ENCODE peak calls at places on chromosome X, in six cellular contexts. Z is naive thymus-derived CD8-positive, alpha-beta T cell; U is ecto neural progenitor cell; M is GDM1; G is GM13976; L is H54. A is an unnamed sample.

GRCh38 chrX:48045410-48046311 is 25.8 kb downstream of the ZNF630 start:
- DNase-seq in M (no peak), L (no peak), G (no peak), Z (no peak), U (no peak), A (no peak)

GRCh38 chrX:720858-721257 is 90.3 kb downstream of the SHOX start:
- DNase-seq in Z (no peak), M (no peak), G (no peak), U (peak), L (no peak), A (no peak)

GRCh38 chrX:21225643-21226042 is 148.6 kb upstream of the CNKSR2 start:
- DNase-seq in Z (no peak), G (no peak), U (no peak), M (no peak), L (no peak), A (no peak)

GRCh38 chrX:17474892-17475291 is 99.9 kb downstream of the NHS start:
- DNase-seq in U (no peak), Z (no peak), L (peak), M (no peak), G (no peak), A (no peak)

GRCh38 chrX:119790977-119791436 is 423 bp downstream of the RPL39 start:
- DNase-seq in G (peak), M (no peak), Z (peak), L (no peak), U (no peak), A (no peak)

GRCh38 chrX:48508400-48509244 is at the start of gene PORCN:
- DNase-seq in U (peak), G (peak), Z (peak), L (no peak), M (peak), A (peak)

GRCh38 chrX:109732780-109733657 is at the start of gene ACSL4:
- DNase-seq in G (peak), Z (peak), U (peak), M (peak), L (peak), A (peak)

GRCh38 chrX:63967541-63967940 is 182.5 kb upstream of the ARHGEF9 start:
- DNase-seq in Z (no peak), L (no peak), M (no peak), G (no peak), U (no peak), A (no peak)

GRCh38 chrX:10243056-10243455 is 86.3 kb downstream of the CLCN4 start:
- DNase-seq in G (no peak), L (no peak), Z (no peak), U (no peak), M (no peak), A (no peak)

GRCh38 chrX:630007-630921 is at the start of gene SHOX:
- DNase-seq in G (no peak), U (peak), M (no peak), L (no peak), Z (no peak), A (no peak)

GRCh38 chrX:11064851-11065600 is 46.1 kb upstream of the HCCS start:
- DNase-seq in L (no peak), Z (no peak), U (no peak), M (no peak), G (no peak), A (no peak)

GRCh38 chrX:128759745-128760144 is 707.5 kb upstream of the ACTRT1 start:
- DNase-seq in M (no peak), G (no peak), U (no peak), L (no peak), Z (no peak), A (no peak)

GRCh38 chrX:53262918-53263394 is 18.4 kb downstream of the IQSEC2 start:
- DNase-seq in G (no peak), M (peak), U (no peak), L (peak), Z (no peak), A (no peak)

GRCh38 chrX:85379174-85379907 is at the start of gene POF1B:
- DNase-seq in Z (no peak), L (no peak), G (no peak), U (no peak), M (no peak), A (no peak)

GRCh38 chrX:334971-335757 is 16.6 kb upstream of the GTPBP6 start:
- DNase-seq in G (no peak), L (no peak), Z (no peak), U (no peak), M (no peak), A (no peak)

GRCh38 chrX:153412746-153413720 is 1.8 kb downstream of the ZFP92 start:
- DNase-seq in G (no peak), M (no peak), U (no peak), Z (no peak), L (no peak), A (no peak)

GRCh38 chrX:45872480-45872879 is 671.8 kb upstream of the DIPK2B start:
- DNase-seq in M (no peak), Z (no peak), U (no peak), G (no peak), L (no peak), A (no peak)

GRCh38 chrX:6225307-6226052 is 3.2 kb downstream of the NLGN4X start:
- DNase-seq in L (no peak), U (no peak), M (no peak), G (peak), Z (no peak), A (no peak)

GRCh38 chrX:118655561-118656246 is 71.7 kb upstream of the IL13RA1 start:
- DNase-seq in G (no peak), M (no peak), Z (no peak), L (peak), U (no peak), A (no peak)

GRCh38 chrX:110167952-110168451 is 149.9 kb downstream of the AMMECR1 start:
- DNase-seq in Z (peak), L (no peak), M (no peak), G (peak), U (peak), A (no peak)

GRCh38 chrX:2652106-2652505 is 39.0 kb upstream of the CD99 start:
- DNase-seq in M (no peak), G (no peak), U (no peak), Z (no peak), L (no peak), A (no peak)

GRCh38 chrX:31139966-31140365 is 68.1 kb upstream of the FTHL17 start:
- DNase-seq in Z (no peak), L (no peak), M (no peak), G (no peak), U (no peak), A (no peak)

GRCh38 chrX:56564921-56565861 is 1.8 kb downstream of the UBQLN2 start:
- DNase-seq in M (no peak), G (no peak), L (no peak), U (no peak), Z (no peak), A (peak)

GRCh38 chrX:14899607-14900006 is 26.4 kb downstream of the MOSPD2 start:
- DNase-seq in L (peak), Z (no peak), U (no peak), M (no peak), G (no peak), A (no peak)

GRCh38 chrX:103831803-103832544 is at the start of gene RAB9B:
- DNase-seq in L (peak), M (peak), G (peak), Z (peak), U (peak), A (no peak)

GRCh38 chrX:104335765-104336164 is 81.0 kb upstream of the ESX1 start:
- DNase-seq in G (no peak), M (no peak), U (no peak), Z (no peak), L (peak), A (no peak)

GRCh38 chrX:12118134-12118533 is 20.1 kb upstream of the FRMPD4 start:
- DNase-seq in G (no peak), U (no peak), M (no peak), L (no peak), Z (no peak), A (no peak)

GRCh38 chrX:30887721-30888120 is 1.3 kb downstream of the TAB3 start:
- DNase-seq in U (no peak), G (peak), L (no peak), M (no peak), Z (no peak), A (no peak)

GRCh38 chrX:17738002-17738713 is 865 bp downstream of the SCML1 start:
- DNase-seq in M (no peak), L (no peak), U (peak), G (peak), Z (peak), A (no peak)

GRCh38 chrX:16155586-16155985 is 11.7 kb upstream of the MAGEB17 start:
- DNase-seq in Z (no peak), M (no peak), L (no peak), G (no peak), U (no peak), A (no peak)

GRCh38 chrX:39157796-39158195 is 356.5 kb downstream of the MID1IP1 start:
- DNase-seq in U (no peak), Z (no peak), G (no peak), M (no peak), L (no peak), A (no peak)

A was measured in KG1.